ENCODE peak calls at places on chromosomes 1 and 21, in seven cellular contexts. P, H, Z, F, Q, M and K are unnamed samples.
A peak's percentile ranks its signal among the peaks of the same experiment; 100 is the strongest.

GRCh38 chr21:41752231-41752681 is 14.6 kb downstream of the RIPK4 start:
- DNase-seq in P (peak; percentile 55), H (no peak), Z (no peak), F (no peak), Q (no peak), M (peak; percentile 91), K (no peak)

GRCh38 chr1:218584418-218585155 is 239.5 kb downstream of the TGFB2 start:
- DNase-seq in P (no peak), H (no peak), Z (no peak), F (no peak), Q (no peak), M (peak; percentile 33), K (no peak)

GRCh38 chr1:91099746-91100621 is 78.1 kb upstream of the ZNF644 start:
- DNase-seq in P (no peak), H (no peak), Z (no peak), F (no peak), Q (no peak), M (no peak), K (no peak)

GRCh38 chr1:160251687-160252526 is 10.4 kb downstream of the DCAF8 start:
- DNase-seq in P (peak; percentile 70), H (no peak), Z (peak; percentile 71), F (peak; percentile 41), Q (peak; percentile 67), M (peak; percentile 89), K (peak; percentile 66)

GRCh38 chr1:39268112-39268581 is 63.7 kb downstream of the MACF1 start:
- DNase-seq in P (peak; percentile 45), H (no peak), Z (peak; percentile 91), F (no peak), Q (peak; percentile 19), M (peak; percentile 91), K (peak; percentile 59)

GRCh38 chr1:229204863-229205777 is 65.8 kb upstream of the RAB4A start:
- DNase-seq in P (no peak), H (no peak), Z (no peak), F (no peak), Q (no peak), M (peak; percentile 98), K (no peak)

GRCh38 chr1:154151311-154151710 is 3.6 kb downstream of the NUP210L start:
- DNase-seq in P (no peak), H (no peak), Z (no peak), F (no peak), Q (no peak), M (peak; percentile 37), K (no peak)

GRCh38 chr21:27647921-27648320 is 681.0 kb upstream of the ADAMTS5 start:
- DNase-seq in P (no peak), H (no peak), Z (no peak), F (no peak), Q (no peak), M (peak; percentile 22), K (no peak)

GRCh38 chr1:27602510-27603319 is 1.2 kb downstream of the AHDC1 start:
- DNase-seq in P (no peak), H (no peak), Z (no peak), F (peak; percentile 44), Q (peak; percentile 70), M (peak; percentile 78), K (peak; percentile 67)

GRCh38 chr1:77631751-77632150 is 50.7 kb downstream of the ZZZ3 start:
- DNase-seq in P (no peak), H (no peak), Z (no peak), F (no peak), Q (no peak), M (no peak), K (no peak)

GRCh38 chr1:12714710-12715500 is 1.0 kb upstream of the AADACL3 start:
- DNase-seq in P (no peak), H (no peak), Z (no peak), F (no peak), Q (no peak), M (no peak), K (no peak)

GRCh38 chr1:247627951-247628350 is 22.6 kb downstream of the OR2G3 start:
- DNase-seq in P (no peak), H (no peak), Z (no peak), F (no peak), Q (no peak), M (no peak), K (no peak)